ENCODE peak calls at places on chromosomes 7 and 10, in four cellular contexts. One of them, this sample, is unnamed.

GRCh38 chr10:67779455-67780205 is 58.4 kb downstream of the DNAJC12 start:
- DNase-seq in ovary: peak
- DNase-seq in astrocyte: peak
- DNase-seq in HCT116: peak
- DNase-seq in this sample: peak

GRCh38 chr7:82312646-82313045 is 130.9 kb downstream of the CACNA2D1 start:
- DNase-seq in ovary: no peak
- DNase-seq in astrocyte: no peak
- DNase-seq in HCT116: no peak
- DNase-seq in this sample: no peak

GRCh38 chr10:113356794-113357687 is 195.8 kb upstream of the HABP2 start:
- DNase-seq in ovary: no peak
- DNase-seq in astrocyte: no peak
- DNase-seq in HCT116: no peak
- DNase-seq in this sample: no peak

GRCh38 chr10:72727128-72727527 is 35.2 kb downstream of the MCU start:
- DNase-seq in ovary: no peak
- DNase-seq in astrocyte: no peak
- DNase-seq in HCT116: no peak
- DNase-seq in this sample: peak

GRCh38 chr7:100612730-100613446 is 548 bp downstream of the MOSPD3 start:
- DNase-seq in ovary: no peak
- DNase-seq in astrocyte: no peak
- DNase-seq in HCT116: no peak
- DNase-seq in this sample: no peak

GRCh38 chr10:70404906-70405824 is 1.2 kb downstream of the EIF4EBP2 start:
- DNase-seq in ovary: peak
- DNase-seq in astrocyte: peak
- DNase-seq in HCT116: no peak
- DNase-seq in this sample: peak

GRCh38 chr7:136931169-136931867 is 62.9 kb downstream of the CHRM2 start:
- DNase-seq in ovary: no peak
- DNase-seq in astrocyte: no peak
- DNase-seq in HCT116: no peak
- DNase-seq in this sample: no peak

GRCh38 chr10:58972576-58973234 is 203.7 kb upstream of the PHYHIPL start:
- DNase-seq in ovary: no peak
- DNase-seq in astrocyte: no peak
- DNase-seq in HCT116: no peak
- DNase-seq in this sample: no peak

GRCh38 chr10:22620140-22620857 is 94.1 kb downstream of the PIP4K2A start:
- DNase-seq in ovary: peak
- DNase-seq in astrocyte: peak
- DNase-seq in HCT116: peak
- DNase-seq in this sample: peak

GRCh38 chr10:1155791-1156615 is 99.8 kb downstream of the WDR37 start:
- DNase-seq in ovary: no peak
- DNase-seq in astrocyte: no peak
- DNase-seq in HCT116: no peak
- DNase-seq in this sample: no peak

GRCh38 chr10:120978589-120979252 is 127.6 kb downstream of the WDR11 start:
- DNase-seq in ovary: no peak
- DNase-seq in astrocyte: no peak
- DNase-seq in HCT116: no peak
- DNase-seq in this sample: no peak

GRCh38 chr7:100016209-100016901 is 959 bp downstream of the ZKSCAN1 start:
- DNase-seq in ovary: no peak
- DNase-seq in astrocyte: no peak
- DNase-seq in HCT116: no peak
- DNase-seq in this sample: no peak

GRCh38 chr7:91759205-91759863 is 121.2 kb downstream of the MTERF1 start:
- DNase-seq in ovary: no peak
- DNase-seq in astrocyte: peak
- DNase-seq in HCT116: no peak
- DNase-seq in this sample: no peak

GRCh38 chr10:91190388-91190870 is 30.0 kb upstream of the PCGF5 start:
- DNase-seq in ovary: no peak
- DNase-seq in astrocyte: peak
- DNase-seq in HCT116: no peak
- DNase-seq in this sample: peak

GRCh38 chr10:36634916-36635315 is 490.5 kb upstream of the ANKRD30A start:
- DNase-seq in ovary: no peak
- DNase-seq in astrocyte: peak
- DNase-seq in HCT116: no peak
- DNase-seq in this sample: peak

GRCh38 chr7:136140469-136140868 is 163.3 kb upstream of the MTPN start:
- DNase-seq in ovary: no peak
- DNase-seq in astrocyte: no peak
- DNase-seq in HCT116: no peak
- DNase-seq in this sample: no peak

GRCh38 chr7:47601119-47601880 is 19.4 kb upstream of the TNS3 start:
- DNase-seq in ovary: no peak
- DNase-seq in astrocyte: peak
- DNase-seq in HCT116: no peak
- DNase-seq in this sample: peak

GRCh38 chr7:13044309-13044708 is 356.9 kb downstream of the ARL4A start:
- DNase-seq in ovary: no peak
- DNase-seq in astrocyte: no peak
- DNase-seq in HCT116: peak
- DNase-seq in this sample: no peak

GRCh38 chr7:114375914-114376313 is 38.7 kb upstream of the FOXP2 start:
- DNase-seq in ovary: no peak
- DNase-seq in astrocyte: no peak
- DNase-seq in HCT116: no peak
- DNase-seq in this sample: no peak

GRCh38 chr7:106110885-106111670 is 1.0 kb downstream of the SYPL1 start:
- DNase-seq in ovary: no peak
- DNase-seq in astrocyte: no peak
- DNase-seq in HCT116: no peak
- DNase-seq in this sample: no peak

GRCh38 chr7:46558482-46559193 is 637.6 kb upstream of the IGFBP3 start:
- DNase-seq in ovary: no peak
- DNase-seq in astrocyte: peak
- DNase-seq in HCT116: no peak
- DNase-seq in this sample: no peak

GRCh38 chr10:132574783-132575319 is 37.3 kb downstream of the INPP5A start:
- DNase-seq in ovary: no peak
- DNase-seq in astrocyte: peak
- DNase-seq in HCT116: no peak
- DNase-seq in this sample: no peak

GRCh38 chr7:90772410-90772809 is 176.3 kb downstream of the CDK14 start:
- DNase-seq in ovary: no peak
- DNase-seq in astrocyte: no peak
- DNase-seq in HCT116: no peak
- DNase-seq in this sample: no peak

GRCh38 chr7:107725138-107725740 is 18.7 kb upstream of the CBLL1 start:
- DNase-seq in ovary: peak
- DNase-seq in astrocyte: peak
- DNase-seq in HCT116: peak
- DNase-seq in this sample: peak

GRCh38 chr7:47290867-47291266 is 291.0 kb downstream of the TNS3 start:
- DNase-seq in ovary: no peak
- DNase-seq in astrocyte: no peak
- DNase-seq in HCT116: no peak
- DNase-seq in this sample: no peak

GRCh38 chr7:127039541-127039940 is 213.2 kb downstream of the GRM8 start:
- DNase-seq in ovary: no peak
- DNase-seq in astrocyte: no peak
- DNase-seq in HCT116: no peak
- DNase-seq in this sample: no peak

GRCh38 chr7:101618916-101619315 is 10.2 kb downstream of the MYL10 start:
- DNase-seq in ovary: no peak
- DNase-seq in astrocyte: peak
- DNase-seq in HCT116: no peak
- DNase-seq in this sample: no peak

GRCh38 chr7:120876922-120877321 is 19.0 kb upstream of the TSPAN12 start:
- DNase-seq in ovary: no peak
- DNase-seq in astrocyte: no peak
- DNase-seq in HCT116: no peak
- DNase-seq in this sample: no peak
- H3K4me3 ChIP-seq in ovary: no peak
- H3K4me3 ChIP-seq in astrocyte: no peak
- H3K4me3 ChIP-seq in HCT116: no peak
- H3K4me3 ChIP-seq in this sample: no peak

DNA sequence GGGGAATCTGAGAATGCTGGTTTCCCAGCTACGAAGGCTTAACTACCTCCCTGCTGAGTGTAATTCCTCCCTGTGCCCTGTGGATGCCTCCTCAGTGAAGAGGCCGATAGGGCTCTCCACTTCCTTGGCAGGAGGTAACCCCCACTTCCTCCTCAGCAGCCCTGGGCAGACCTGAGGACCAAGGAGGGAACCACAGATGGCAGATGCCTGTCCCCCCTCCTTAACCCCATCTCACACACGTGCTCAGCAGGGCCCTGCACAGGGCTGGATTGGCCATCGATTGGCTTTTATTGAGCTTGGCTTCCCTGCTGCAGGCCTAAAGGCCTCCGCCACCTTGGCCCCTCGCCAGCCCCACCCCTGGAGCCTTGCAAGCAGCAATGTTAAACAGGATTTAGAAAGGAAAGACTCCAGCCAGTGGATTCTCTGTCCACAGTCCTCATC is 45.6 kb upstream of the LRRC4 start:
- DNase-seq in ovary: peak
- DNase-seq in astrocyte: no peak
- DNase-seq in HCT116: no peak
- DNase-seq in this sample: no peak
- TF ChIP-seq CTCF in ovary: no peak
- TF ChIP-seq CTCF in astrocyte: no peak
- TF ChIP-seq CTCF in HCT116: no peak
- TF ChIP-seq CTCF in this sample: no peak

DNA sequence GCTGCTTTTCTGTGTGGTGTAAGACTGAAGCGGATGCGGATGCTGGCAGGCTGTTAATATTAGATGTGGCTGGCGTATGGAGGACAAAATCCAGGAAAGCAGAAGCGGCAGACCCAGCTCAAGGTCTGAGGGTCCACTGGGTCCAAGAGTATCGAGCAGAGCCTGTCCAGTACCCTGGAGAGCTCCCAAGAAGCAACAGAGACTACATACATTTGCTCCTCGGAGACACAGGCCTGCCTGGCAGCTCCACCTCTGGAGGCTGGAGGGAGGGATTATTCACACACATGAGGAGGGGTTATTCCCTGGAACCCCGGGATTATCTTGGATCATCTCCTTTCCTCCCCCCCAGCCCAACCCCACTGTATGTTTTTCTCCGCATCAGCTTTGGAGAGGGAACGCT is 31.3 kb upstream of the LOXL4 start:
- DNase-seq in ovary: no peak
- DNase-seq in astrocyte: no peak
- DNase-seq in HCT116: no peak
- DNase-seq in this sample: no peak
- H3K4me3 ChIP-seq in ovary: no peak
- H3K4me3 ChIP-seq in astrocyte: no peak
- H3K4me3 ChIP-seq in HCT116: no peak
- H3K4me3 ChIP-seq in this sample: no peak

GRCh38 chr7:21550821-21551531 is 8.1 kb downstream of the DNAH11 start:
- DNase-seq in ovary: no peak
- DNase-seq in astrocyte: no peak
- DNase-seq in HCT116: peak
- DNase-seq in this sample: no peak
- TF ChIP-seq CTCF in ovary: no peak
- TF ChIP-seq CTCF in astrocyte: no peak
- TF ChIP-seq CTCF in HCT116: peak
- TF ChIP-seq CTCF in this sample: no peak